ENCODE peak calls at places on chromosome 1, in six cellular contexts. One of them, this sample, is unnamed.

GRCh38 chr1:22418852-22419480 is 32.7 kb upstream of the ZBTB40 start:
- DNase-seq in nucleus accumbens: no peak
- DNase-seq in choroid plexus epithelial cell: peak; percentile 78
- DNase-seq in activated naive CD8-positive, alpha-beta T cell treated with anti-CD3 and anti-CD28 coated beads, Interleukin-2, amount 50 U/mL, for 24 hours: no peak
- DNase-seq in activated CD8-positive, alpha-beta memory T cell treated with anti-CD3 and anti-CD28 coated beads, Interleukin-2, amount 50 U/mL, for 4 hours: no peak
- DNase-seq in stimulated activated CD8-positive, alpha-beta memory T cell treated with anti-CD3 and anti-CD28 coated beads, Interleukin-15, amount 100 ng/mL, for 4 hours: no peak
- DNase-seq in this sample: peak; percentile 65

GRCh38 chr1:3078941-3079340 is 9.9 kb downstream of the PRDM16 start:
- DNase-seq in stimulated activated CD8-positive, alpha-beta memory T cell treated with anti-CD3 and anti-CD28 coated beads, Interleukin-15, amount 100 ng/mL, for 4 hours: no peak
- DNase-seq in activated naive CD8-positive, alpha-beta T cell treated with anti-CD3 and anti-CD28 coated beads, Interleukin-2, amount 50 U/mL, for 24 hours: no peak
- DNase-seq in choroid plexus epithelial cell: no peak
- DNase-seq in nucleus accumbens: no peak
- DNase-seq in activated CD8-positive, alpha-beta memory T cell treated with anti-CD3 and anti-CD28 coated beads, Interleukin-2, amount 50 U/mL, for 4 hours: no peak
- DNase-seq in this sample: no peak

GRCh38 chr1:91831132-91831930 is 54.6 kb downstream of the TGFBR3 start:
- DNase-seq in activated naive CD8-positive, alpha-beta T cell treated with anti-CD3 and anti-CD28 coated beads, Interleukin-2, amount 50 U/mL, for 24 hours: no peak
- DNase-seq in stimulated activated CD8-positive, alpha-beta memory T cell treated with anti-CD3 and anti-CD28 coated beads, Interleukin-15, amount 100 ng/mL, for 4 hours: no peak
- DNase-seq in nucleus accumbens: no peak
- DNase-seq in activated CD8-positive, alpha-beta memory T cell treated with anti-CD3 and anti-CD28 coated beads, Interleukin-2, amount 50 U/mL, for 4 hours: no peak
- DNase-seq in choroid plexus epithelial cell: peak; percentile 73
- DNase-seq in this sample: no peak

GRCh38 chr1:41767534-41767933 is 151.2 kb downstream of the HIVEP3 start:
- DNase-seq in choroid plexus epithelial cell: no peak
- DNase-seq in activated naive CD8-positive, alpha-beta T cell treated with anti-CD3 and anti-CD28 coated beads, Interleukin-2, amount 50 U/mL, for 24 hours: no peak
- DNase-seq in nucleus accumbens: no peak
- DNase-seq in activated CD8-positive, alpha-beta memory T cell treated with anti-CD3 and anti-CD28 coated beads, Interleukin-2, amount 50 U/mL, for 4 hours: no peak
- DNase-seq in stimulated activated CD8-positive, alpha-beta memory T cell treated with anti-CD3 and anti-CD28 coated beads, Interleukin-15, amount 100 ng/mL, for 4 hours: no peak
- DNase-seq in this sample: peak; percentile 47

GRCh38 chr1:167711797-167712196 is 10.0 kb upstream of the MPZL1 start:
- DNase-seq in activated CD8-positive, alpha-beta memory T cell treated with anti-CD3 and anti-CD28 coated beads, Interleukin-2, amount 50 U/mL, for 4 hours: no peak
- DNase-seq in nucleus accumbens: no peak
- DNase-seq in activated naive CD8-positive, alpha-beta T cell treated with anti-CD3 and anti-CD28 coated beads, Interleukin-2, amount 50 U/mL, for 24 hours: no peak
- DNase-seq in stimulated activated CD8-positive, alpha-beta memory T cell treated with anti-CD3 and anti-CD28 coated beads, Interleukin-15, amount 100 ng/mL, for 4 hours: no peak
- DNase-seq in choroid plexus epithelial cell: no peak
- DNase-seq in this sample: no peak

GRCh38 chr1:231724876-231725647 is 98.5 kb downstream of the DISC1 start:
- DNase-seq in activated CD8-positive, alpha-beta memory T cell treated with anti-CD3 and anti-CD28 coated beads, Interleukin-2, amount 50 U/mL, for 4 hours: no peak
- DNase-seq in stimulated activated CD8-positive, alpha-beta memory T cell treated with anti-CD3 and anti-CD28 coated beads, Interleukin-15, amount 100 ng/mL, for 4 hours: no peak
- DNase-seq in choroid plexus epithelial cell: peak; percentile 82
- DNase-seq in activated naive CD8-positive, alpha-beta T cell treated with anti-CD3 and anti-CD28 coated beads, Interleukin-2, amount 50 U/mL, for 24 hours: peak; percentile 28
- DNase-seq in nucleus accumbens: no peak
- DNase-seq in this sample: peak; percentile 72

GRCh38 chr1:108141604-108142003 is 58.5 kb downstream of the SLC25A24 start:
- DNase-seq in activated naive CD8-positive, alpha-beta T cell treated with anti-CD3 and anti-CD28 coated beads, Interleukin-2, amount 50 U/mL, for 24 hours: no peak
- DNase-seq in nucleus accumbens: no peak
- DNase-seq in choroid plexus epithelial cell: peak; percentile 67
- DNase-seq in activated CD8-positive, alpha-beta memory T cell treated with anti-CD3 and anti-CD28 coated beads, Interleukin-2, amount 50 U/mL, for 4 hours: no peak
- DNase-seq in stimulated activated CD8-positive, alpha-beta memory T cell treated with anti-CD3 and anti-CD28 coated beads, Interleukin-15, amount 100 ng/mL, for 4 hours: no peak
- DNase-seq in this sample: peak; percentile 63

GRCh38 chr1:2385606-2386280 is 5.6 kb downstream of the MORN1 start:
- DNase-seq in activated naive CD8-positive, alpha-beta T cell treated with anti-CD3 and anti-CD28 coated beads, Interleukin-2, amount 50 U/mL, for 24 hours: no peak
- DNase-seq in activated CD8-positive, alpha-beta memory T cell treated with anti-CD3 and anti-CD28 coated beads, Interleukin-2, amount 50 U/mL, for 4 hours: peak; percentile 9
- DNase-seq in nucleus accumbens: no peak
- DNase-seq in stimulated activated CD8-positive, alpha-beta memory T cell treated with anti-CD3 and anti-CD28 coated beads, Interleukin-15, amount 100 ng/mL, for 4 hours: no peak
- DNase-seq in choroid plexus epithelial cell: no peak
- DNase-seq in this sample: no peak

GRCh38 chr1:239811211-239811902 is 280.3 kb upstream of the FMN2 start:
- DNase-seq in stimulated activated CD8-positive, alpha-beta memory T cell treated with anti-CD3 and anti-CD28 coated beads, Interleukin-15, amount 100 ng/mL, for 4 hours: no peak
- DNase-seq in choroid plexus epithelial cell: no peak
- DNase-seq in nucleus accumbens: no peak
- DNase-seq in activated CD8-positive, alpha-beta memory T cell treated with anti-CD3 and anti-CD28 coated beads, Interleukin-2, amount 50 U/mL, for 4 hours: no peak
- DNase-seq in activated naive CD8-positive, alpha-beta T cell treated with anti-CD3 and anti-CD28 coated beads, Interleukin-2, amount 50 U/mL, for 24 hours: no peak
- DNase-seq in this sample: no peak

GRCh38 chr1:51690285-51690961 is 73.5 kb downstream of the OSBPL9 start:
- DNase-seq in activated naive CD8-positive, alpha-beta T cell treated with anti-CD3 and anti-CD28 coated beads, Interleukin-2, amount 50 U/mL, for 24 hours: no peak
- DNase-seq in stimulated activated CD8-positive, alpha-beta memory T cell treated with anti-CD3 and anti-CD28 coated beads, Interleukin-15, amount 100 ng/mL, for 4 hours: no peak
- DNase-seq in nucleus accumbens: no peak
- DNase-seq in choroid plexus epithelial cell: peak; percentile 95
- DNase-seq in activated CD8-positive, alpha-beta memory T cell treated with anti-CD3 and anti-CD28 coated beads, Interleukin-2, amount 50 U/mL, for 4 hours: no peak
- DNase-seq in this sample: peak; percentile 94

This sample was measured in amniotic epithelial cell.